ENCODE peak calls at places on chromosomes 4 and X, in eight cellular contexts. E is tibial artery; M is cardiac muscle cell; F is psoas muscle; S is naive thymus-derived CD4-positive, alpha-beta T cell; I is astrocyte of the spinal cord; K is mammary epithelial cell; R is heart right ventricle. Y is an unnamed sample.
A peak's percentile ranks its signal among the peaks of the same experiment; 100 is the strongest.

GRCh38 chr4:139416073-139416673 is 37.7 kb upstream of the RAB33B start:
- DNase-seq in E (no peak), M (peak; percentile 28), F (no peak), S (peak; percentile 42), I (peak; percentile 55), K (no peak), R (no peak), Y (peak; percentile 55)

GRCh38 chrX:155956649-155957048 is 40.8 kb upstream of the IL9R start:
- DNase-seq in E (no peak), M (no peak), F (no peak), S (no peak), I (no peak), K (no peak), R (peak; percentile 14), Y (no peak)

GRCh38 chrX:19272452-19272851 is 71.3 kb upstream of the PDHA1 start:
- DNase-seq in E (no peak), M (no peak), F (no peak), S (no peak), I (peak; percentile 27), K (peak; percentile 26), R (no peak), Y (peak; percentile 19)

GRCh38 chr4:170589597-170590191 is 499.9 kb upstream of the AADAT start:
- DNase-seq in E (no peak), M (peak; percentile 5), F (no peak), S (no peak), I (peak; percentile 25), K (peak; percentile 54), R (no peak), Y (peak; percentile 51)

GRCh38 chrX:38561126-38561868 is at the start of gene TSPAN7:
- DNase-seq in E (peak; percentile 59), M (peak; percentile 84), F (peak; percentile 86), S (peak; percentile 80), I (peak; percentile 64), K (peak; percentile 43), R (peak; percentile 84), Y (peak; percentile 81)

GRCh38 chr4:7146764-7147071 is 45.6 kb upstream of the SORCS2 start:
- DNase-seq in E (no peak), M (no peak), F (no peak), S (no peak), I (no peak), K (no peak), R (no peak), Y (no peak)

GRCh38 chr4:40713798-40714197 is 36.0 kb upstream of the NSUN7 start:
- DNase-seq in E (no peak), M (no peak), F (no peak), S (no peak), I (no peak), K (no peak), R (no peak), Y (no peak)

GRCh38 chr4:64495948-64496347 is 86.7 kb upstream of the TECRL start:
- DNase-seq in E (no peak), M (no peak), F (no peak), S (no peak), I (no peak), K (no peak), R (no peak), Y (no peak)

GRCh38 chr4:152563209-152563608 is 27.3 kb upstream of the FBXW7 start:
- DNase-seq in E (no peak), M (no peak), F (no peak), S (no peak), I (no peak), K (no peak), R (no peak), Y (no peak)

GRCh38 chrX:1386338-1387127 is 5.4 kb downstream of the SLC25A6 start:
- DNase-seq in E (no peak), M (no peak), F (no peak), S (no peak), I (no peak), K (no peak), R (no peak), Y (no peak)

GRCh38 chrX:150160656-150161055 is 202.5 kb upstream of the MAMLD1 start:
- DNase-seq in E (no peak), M (no peak), F (no peak), S (no peak), I (no peak), K (no peak), R (no peak), Y (no peak)

GRCh38 chr4:151434183-151434860 is 25.3 kb downstream of the FHIP1A start:
- DNase-seq in E (no peak), M (no peak), F (no peak), S (no peak), I (peak; percentile 28), K (peak; percentile 60), R (no peak), Y (no peak)

GRCh38 chrX:41022579-41022978 is 62.7 kb upstream of the USP9X start:
- DNase-seq in E (no peak), M (no peak), F (no peak), S (no peak), I (no peak), K (peak; percentile 85), R (no peak), Y (no peak)

GRCh38 chrX:124216396-124217124 is 115.9 kb upstream of the TEX13D start:
- DNase-seq in E (no peak), M (no peak), F (no peak), S (no peak), I (no peak), K (no peak), R (no peak), Y (no peak)

GRCh38 chrX:2629316-2630168 is 61.6 kb upstream of the CD99 start:
- DNase-seq in E (no peak), M (no peak), F (no peak), S (no peak), I (no peak), K (no peak), R (no peak), Y (peak; percentile 83)

GRCh38 chr4:19850909-19851308 is 400.8 kb upstream of the SLIT2 start:
- DNase-seq in E (no peak), M (no peak), F (no peak), S (no peak), I (peak; percentile 95), K (peak; percentile 27), R (no peak), Y (no peak)

GRCh38 chr4:160510925-160511324 is 1408.0 kb downstream of the RAPGEF2 start:
- DNase-seq in E (no peak), M (no peak), F (no peak), S (no peak), I (peak; percentile 43), K (peak; percentile 72), R (no peak), Y (no peak)

GRCh38 chrX:141736656-141737055 is 38.1 kb upstream of the SPANXD start:
- DNase-seq in E (no peak), M (no peak), F (no peak), S (no peak), I (no peak), K (no peak), R (no peak), Y (no peak)

GRCh38 chr4:73729534-73730165 is 10.7 kb upstream of the CXCL8 start:
- DNase-seq in E (peak; percentile 84), M (peak; percentile 66), F (peak; percentile 48), S (no peak), I (peak; percentile 86), K (peak; percentile 84), R (peak; percentile 30), Y (peak; percentile 39)

GRCh38 chr4:138901177-138901576 is 114.4 kb upstream of the NOCT start:
- DNase-seq in E (no peak), M (no peak), F (no peak), S (no peak), I (no peak), K (no peak), R (no peak), Y (no peak)

GRCh38 chr4:28062562-28062961 is 1201.9 kb downstream of the STIM2 start:
- DNase-seq in E (no peak), M (no peak), F (no peak), S (no peak), I (no peak), K (no peak), R (no peak), Y (no peak)

GRCh38 chr4:84433603-84434232 is 65.4 kb downstream of the NKX6-1 start:
- DNase-seq in E (no peak), M (no peak), F (no peak), S (no peak), I (no peak), K (no peak), R (no peak), Y (no peak)

GRCh38 chrX:130902783-130903613 is at the start of gene ENOX2:
- DNase-seq in E (peak; percentile 94), M (peak; percentile 99), F (peak; percentile 89), S (peak; percentile 87), I (peak; percentile 96), K (peak; percentile 94), R (peak; percentile 87), Y (peak; percentile 92)
- H3K4me3 ChIP-seq in E (peak within 1 kb of the TSS; percentile 73), M (peak within 1 kb of the TSS; percentile 51), F (peak within 1 kb of the TSS; percentile 78), S (peak within 1 kb of the TSS; percentile 79), I (peak within 1 kb of the TSS; percentile 65), K (peak within 1 kb of the TSS; percentile 75), R (peak within 1 kb of the TSS; percentile 75), Y (peak within 1 kb of the TSS; percentile 66)

DNA sequence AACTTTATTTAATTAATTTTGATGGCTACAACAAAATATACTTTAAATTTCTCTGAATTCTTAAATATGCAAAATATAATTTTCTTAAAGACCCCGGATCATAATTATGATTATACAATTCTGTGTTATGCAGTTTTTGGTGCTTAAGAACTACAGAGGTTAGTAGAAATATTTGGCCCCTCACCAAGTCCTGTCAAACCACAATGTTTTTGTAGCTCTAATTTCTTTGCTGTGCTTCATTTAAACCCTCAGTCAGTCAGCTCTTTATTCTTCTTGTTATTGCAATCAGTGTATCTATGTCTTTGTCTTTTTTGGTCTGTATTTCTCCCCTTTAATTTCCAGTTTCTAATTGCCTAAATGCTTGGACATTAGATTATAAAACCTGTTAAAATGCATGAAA is 186.1 kb downstream of the CAMK2D start:
- DNase-seq in E (no peak), M (no peak), F (no peak), S (no peak), I (peak; percentile 82), K (peak; percentile 13), R (no peak), Y (no peak)
- H3K4me3 ChIP-seq in E (no peak overlapping the region), M (no peak overlapping the region), F (no peak overlapping the region), S (no peak overlapping the region), I (no peak overlapping the region), K (no peak overlapping the region), R (no peak overlapping the region), Y (no peak overlapping the region)

DNA sequence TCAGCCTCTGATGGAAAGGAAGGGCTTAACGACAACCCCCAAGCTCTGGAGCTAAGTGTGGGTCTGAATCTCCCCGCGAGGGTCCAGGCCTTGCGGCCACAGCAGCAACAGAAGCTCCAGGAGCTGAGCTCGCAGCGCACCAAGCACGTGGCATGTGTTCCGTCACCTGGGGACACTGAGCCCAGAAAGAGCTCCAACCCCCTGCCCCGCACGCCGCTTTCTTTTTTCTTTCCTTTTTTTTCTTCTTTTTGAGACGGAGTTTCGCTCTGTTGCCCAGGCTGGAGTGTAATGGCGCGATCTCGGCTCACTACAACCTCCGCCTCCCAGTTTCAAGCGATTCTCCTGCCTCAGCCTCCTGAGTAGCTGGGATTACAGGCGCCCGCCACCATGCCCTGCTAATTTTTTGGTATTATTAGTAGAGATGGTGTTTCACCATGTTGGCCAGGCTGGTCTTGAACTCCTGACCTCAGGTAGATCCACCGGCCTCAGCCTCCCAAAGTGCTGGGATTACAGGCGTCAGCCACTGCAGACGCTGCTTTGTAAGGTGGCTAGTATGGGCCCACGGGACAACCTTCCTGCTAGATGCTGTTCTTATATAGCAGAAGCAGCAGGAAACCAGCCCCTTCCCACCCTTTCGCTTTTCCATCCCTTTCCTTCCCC is 685 bp upstream of the TNIP2 start:
- DNase-seq in E (no peak), M (no peak), F (no peak), S (no peak), I (no peak), K (no peak), R (no peak), Y (no peak)
- H3K4me3 ChIP-seq in E (peak overlapping the region; percentile 95), M (peak overlapping the region; percentile 93), F (peak overlapping the region; percentile 91), S (peak overlapping the region; percentile 53), I (peak overlapping the region; percentile 6), K (peak overlapping the region; percentile 42), R (peak overlapping the region; percentile 46), Y (peak overlapping the region; percentile 59)

GRCh38 chr4:124306352-124306751 is 406.2 kb downstream of the ANKRD50 start:
- DNase-seq in E (no peak), M (no peak), F (no peak), S (no peak), I (no peak), K (no peak), R (no peak), Y (no peak)
- H3K4me3 ChIP-seq in E (no peak overlapping the region), M (no peak overlapping the region), F (no peak overlapping the region), S (no peak overlapping the region), I (no peak overlapping the region), K (no peak overlapping the region), R (no peak overlapping the region), Y (no peak overlapping the region)